ENCODE peak calls at places on chromosomes 4 and X, in four cellular contexts. U is bronchial epithelial cell, O is cardiac fibroblast, S is PC-3. V is an unnamed sample.

GRCh38 chr4:37767546-37767945 is 58.9 kb upstream of the PGM2 start:
- DNase-seq in U (peak; percentile 90), O (peak; percentile 77), S (no peak), V (peak; percentile 32)

GRCh38 chr4:5469151-5469775 is 239.1 kb downstream of the EVC2 start:
- DNase-seq in U (no peak), O (no peak), S (no peak), V (no peak)

GRCh38 chrX:68646421-68646820 is 1.0 kb upstream of the STARD8 start:
- DNase-seq in U (no peak), O (peak; percentile 25), S (no peak), V (no peak)

GRCh38 chr4:119728692-119729593 is 100.3 kb upstream of the PDE5A start:
- DNase-seq in U (peak; percentile 61), O (no peak), S (peak; percentile 89), V (no peak)

GRCh38 chr4:99390060-99390459 is 37.5 kb upstream of the ADH1C start:
- DNase-seq in U (no peak), O (peak; percentile 64), S (no peak), V (peak; percentile 63)

GRCh38 chrX:133676344-133677122 is 261.2 kb upstream of the GPC4 start:
- DNase-seq in U (no peak), O (no peak), S (peak; percentile 75), V (no peak)

GRCh38 chr4:142265536-142265935 is 580.6 kb downstream of the INPP4B start:
- DNase-seq in U (peak; percentile 87), O (peak; percentile 64), S (peak; percentile 93), V (peak; percentile 81)

GRCh38 chrX:152912121-152912520 is 14.3 kb downstream of the ZNF185 start:
- DNase-seq in U (no peak), O (no peak), S (no peak), V (no peak)

GRCh38 chr4:15653430-15653829 is 1.7 kb downstream of the FBXL5 start:
- DNase-seq in U (no peak), O (no peak), S (no peak), V (no peak)

GRCh38 chr4:15654556-15655222 is 468 bp downstream of the FBXL5 start:
- DNase-seq in U (no peak), O (peak; percentile 41), S (peak; percentile 30), V (peak; percentile 61)

GRCh38 chr4:15655223-15656037 is at the start of gene FBXL5:
- DNase-seq in U (peak; percentile 60), O (peak; percentile 92), S (peak; percentile 85), V (peak; percentile 95)

GRCh38 chr4:15652191-15652590 is 3.0 kb downstream of the FBXL5 start:
- DNase-seq in U (no peak), O (no peak), S (no peak), V (peak; percentile 16)

DNA sequence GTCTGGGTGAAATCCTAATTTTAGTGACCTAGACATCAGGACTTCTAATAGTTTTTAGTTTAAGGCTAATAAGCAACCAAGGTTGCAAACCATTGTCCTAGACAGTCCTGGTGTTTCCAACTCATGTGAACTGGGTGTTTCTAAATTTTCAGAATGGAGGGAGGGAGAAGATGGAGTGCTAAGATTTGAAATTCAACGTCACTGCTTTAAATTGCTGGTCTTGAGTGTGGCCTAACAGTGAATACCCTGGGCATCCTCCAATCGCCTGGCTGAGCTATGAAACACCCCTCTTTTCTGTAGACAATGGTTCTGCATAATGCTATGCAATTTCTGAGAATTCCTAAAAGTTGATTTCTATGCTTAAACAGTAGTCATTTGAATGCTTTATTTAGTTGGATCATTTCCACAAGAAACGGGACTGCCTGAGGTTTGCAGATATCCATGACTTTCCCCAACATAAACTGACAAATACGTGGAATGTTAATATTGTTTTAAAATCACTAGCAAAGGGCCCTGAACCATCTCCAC is 1.2 kb downstream of the FBXL5 start:
- DNase-seq in U (no peak), O (peak; percentile 78), S (peak; percentile 32), V (peak; percentile 77)
- H3K4me3 ChIP-seq in U (peak overlapping the region; percentile 69), O (peak overlapping the region; percentile 72), S (peak overlapping the region; percentile 79), V (peak overlapping the region; percentile 81)

DNA sequence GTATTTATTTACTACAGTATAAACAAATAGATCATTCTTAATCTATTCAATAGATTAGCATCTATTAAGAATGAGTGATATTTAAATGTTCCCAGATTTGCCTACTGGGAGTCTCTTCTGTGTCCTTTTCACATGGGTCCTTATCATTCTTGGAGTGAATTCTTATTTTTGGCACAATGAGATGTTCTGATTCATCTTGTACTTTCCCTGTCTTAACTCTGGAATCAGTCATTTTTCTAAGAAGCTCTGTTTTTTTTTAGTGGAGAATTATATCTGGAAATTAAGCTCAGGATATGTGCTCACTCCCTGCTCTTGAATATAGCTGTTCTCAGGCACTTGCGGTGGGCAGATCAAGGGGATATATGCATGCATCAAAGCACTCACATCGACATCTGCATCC is 625.3 kb upstream of the HS3ST1 start:
- DNase-seq in U (no peak), O (peak; percentile 26), S (no peak), V (no peak)
- H3K4me3 ChIP-seq in U (no peak overlapping the region), O (no peak overlapping the region), S (no peak overlapping the region), V (no peak overlapping the region)

GRCh38 chr4:110609044-110609750 is 13.7 kb downstream of the PITX2 start:
- DNase-seq in U (no peak), O (no peak), S (peak; percentile 24), V (peak; percentile 8)

GRCh38 chr4:110612631-110613269 is 10.1 kb downstream of the PITX2 start:
- DNase-seq in U (no peak), O (no peak), S (no peak), V (no peak)

GRCh38 chr4:110611968-110612447 is 10.9 kb downstream of the PITX2 start:
- DNase-seq in U (no peak), O (no peak), S (no peak), V (no peak)

GRCh38 chr4:110610620-110610939 is 12.3 kb downstream of the PITX2 start:
- DNase-seq in U (no peak), O (no peak), S (no peak), V (no peak)

GRCh38 chr4:110610940-110611785 is 11.7 kb downstream of the PITX2 start:
- DNase-seq in U (no peak), O (no peak), S (no peak), V (peak; percentile 64)
- H3K4me3 ChIP-seq in U (no peak overlapping the region), O (no peak overlapping the region), S (no peak overlapping the region), V (peak overlapping the region; percentile 67)

GRCh38 chr4:185709802-185710486 is 102.0 kb downstream of the SORBS2 start:
- DNase-seq in U (peak; percentile 77), O (peak; percentile 48), S (peak; percentile 9), V (peak; percentile 39)

GRCh38 chr4:185710487-185710995 is 101.5 kb downstream of the SORBS2 start:
- DNase-seq in U (peak; percentile 55), O (no peak), S (peak; percentile 58), V (no peak)

GRCh38 chr4:185712350-185713024 is 99.5 kb downstream of the SORBS2 start:
- DNase-seq in U (no peak), O (no peak), S (no peak), V (no peak)

GRCh38 chr4:185713272-185713671 is 98.7 kb downstream of the SORBS2 start:
- DNase-seq in U (peak; percentile 94), O (peak; percentile 66), S (no peak), V (no peak)

DNA sequence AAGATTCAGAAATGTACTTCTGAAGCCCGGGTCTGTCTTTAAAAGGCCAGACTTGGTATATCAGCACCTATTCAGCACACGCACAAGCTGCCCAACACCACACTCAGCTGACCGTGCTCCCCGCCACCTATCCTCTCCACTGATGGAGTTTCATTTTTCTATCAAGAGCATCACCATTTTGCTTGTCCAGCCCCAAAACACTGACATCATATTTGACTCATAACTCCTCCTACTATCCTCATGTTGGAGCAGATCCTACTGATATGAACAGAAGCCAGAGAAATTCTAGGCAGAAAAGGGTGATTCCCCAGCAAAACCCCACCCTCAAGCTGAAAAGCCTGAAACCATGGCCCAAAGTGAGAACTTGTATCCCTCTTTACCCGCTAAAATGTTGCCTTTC is 100.2 kb downstream of the SORBS2 start:
- DNase-seq in U (peak; percentile 93), O (peak; percentile 35), S (no peak), V (no peak)
- H3K4me3 ChIP-seq in U (no peak overlapping the region), O (no peak overlapping the region), S (no peak overlapping the region), V (no peak overlapping the region)

GRCh38 chr4:21947768-21948346 is 715 bp downstream of the KCNIP4 start:
- DNase-seq in U (no peak), O (no peak), S (no peak), V (peak; percentile 3)
- H3K4me3 ChIP-seq in U (no peak overlapping the region), O (no peak overlapping the region), S (no peak overlapping the region), V (peak overlapping the region; percentile 73)

GRCh38 chr4:25863906-25864418 is 1.2 kb upstream of the SEL1L3 start:
- DNase-seq in U (no peak), O (no peak), S (no peak), V (no peak)
- H3K4me3 ChIP-seq in U (no peak overlapping the region), O (no peak overlapping the region), S (no peak overlapping the region), V (no peak overlapping the region)

GRCh38 chr4:109067509-109068205 is 234.8 kb downstream of the COL25A1 start:
- DNase-seq in U (no peak), O (peak; percentile 48), S (no peak), V (peak; percentile 64)
- H3K4me3 ChIP-seq in U (no peak overlapping the region), O (no peak overlapping the region), S (no peak overlapping the region), V (no peak overlapping the region)

DNA sequence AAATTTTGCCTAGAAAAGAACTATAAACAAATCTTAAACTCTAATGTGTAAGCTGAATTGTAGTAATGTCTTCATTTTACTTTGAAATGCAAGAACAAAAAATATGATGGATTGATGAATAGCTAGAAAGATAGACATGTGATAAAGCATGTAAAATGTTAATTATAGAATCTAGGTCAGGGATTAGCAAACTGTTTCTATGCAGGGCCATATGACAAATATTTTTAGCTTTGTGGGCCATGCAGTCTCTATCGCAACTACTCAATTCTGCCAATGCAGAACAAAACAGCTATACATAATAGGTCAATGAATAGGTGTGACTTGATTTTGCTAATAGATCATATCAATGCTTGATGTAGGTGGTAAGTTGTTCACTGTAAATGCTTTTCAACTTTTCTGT is 75.3 kb downstream of the TBCK start:
- DNase-seq in U (no peak), O (no peak), S (no peak), V (no peak)
- H3K4me3 ChIP-seq in U (no peak overlapping the region), O (no peak overlapping the region), S (no peak overlapping the region), V (no peak overlapping the region)

GRCh38 chr4:152075253-152075928 is 314.6 kb upstream of the GATB start:
- DNase-seq in U (no peak), O (no peak), S (no peak), V (no peak)

GRCh38 chr4:152072886-152073285 is 312.1 kb upstream of the GATB start:
- DNase-seq in U (no peak), O (no peak), S (no peak), V (no peak)

GRCh38 chr4:152074573-152074972 is 313.8 kb upstream of the GATB start:
- DNase-seq in U (no peak), O (no peak), S (no peak), V (no peak)

GRCh38 chr4:152072001-152072485 is 311.2 kb upstream of the GATB start:
- DNase-seq in U (no peak), O (no peak), S (no peak), V (peak; percentile 65)

DNA sequence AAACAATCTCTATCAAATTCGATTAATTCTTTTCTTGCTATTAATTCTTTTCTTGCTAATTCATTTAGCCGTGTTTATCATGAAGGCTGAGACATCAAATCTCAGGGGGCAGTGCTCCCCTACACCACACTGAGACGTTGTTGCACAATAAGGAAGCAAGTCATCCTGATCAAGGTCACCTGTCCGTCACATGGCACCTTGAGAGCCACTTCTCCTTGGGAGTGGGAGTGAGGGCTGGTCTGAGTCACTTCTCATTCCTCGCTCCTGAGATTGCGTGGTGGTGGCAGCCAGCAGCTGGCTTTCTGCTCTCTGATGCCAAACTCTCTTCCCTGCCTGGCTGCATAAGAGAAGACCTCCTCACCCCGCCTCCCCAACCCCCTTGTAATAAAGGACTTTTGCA is 312.9 kb upstream of the GATB start:
- DNase-seq in U (peak; percentile 51), O (peak; percentile 43), S (no peak), V (peak; percentile 58)
- H3K4me3 ChIP-seq in U (no peak overlapping the region), O (no peak overlapping the region), S (no peak overlapping the region), V (no peak overlapping the region)